ENCODE peak calls at places on chromosomes 7 and 10, in ten cellular contexts. O, Z, I, U, H, Y, G, M, S and T are unnamed samples.

GRCh38 chr10:48466611-48467240 is 138.1 kb downstream of the ARHGAP22 start:
- DNase-seq in O (no peak), Z (no peak), I (no peak), U (no peak), H (no peak), Y (no peak), G (no peak), M (peak), S (no peak), T (peak)

GRCh38 chr10:44706745-44707144 is 204.4 kb upstream of the TMEM72 start:
- DNase-seq in O (no peak), Z (peak), I (no peak), U (no peak), H (no peak), Y (no peak), G (no peak), M (no peak), S (peak), T (no peak)

GRCh38 chr7:128406147-128406985 is 3.4 kb downstream of the IMPDH1 start:
- DNase-seq in O (peak), Z (no peak), I (no peak), U (no peak), H (no peak), Y (no peak), G (no peak), M (no peak), S (no peak), T (no peak)

GRCh38 chr7:127822822-127823508 is 171.0 kb downstream of the SND1 start:
- DNase-seq in O (peak), Z (no peak), I (no peak), U (no peak), H (no peak), Y (no peak), G (no peak), M (no peak), S (peak), T (no peak)

GRCh38 chr10:43194266-43194665 is 56.0 kb downstream of the CSGALNACT2 start:
- DNase-seq in O (no peak), Z (no peak), I (no peak), U (no peak), H (no peak), Y (no peak), G (no peak), M (peak), S (no peak), T (no peak)

GRCh38 chr7:21125297-21125696 is 302.6 kb upstream of the SP4 start:
- DNase-seq in O (no peak), Z (no peak), I (no peak), U (no peak), H (no peak), Y (no peak), G (no peak), M (no peak), S (no peak), T (no peak)

GRCh38 chr10:49594594-49594993 is 15.5 kb upstream of the SLC18A3 start:
- DNase-seq in O (no peak), Z (peak), I (peak), U (no peak), H (peak), Y (peak), G (no peak), M (no peak), S (peak), T (no peak)

GRCh38 chr7:81232084-81232799 is 313.4 kb upstream of the SEMA3C start:
- DNase-seq in O (no peak), Z (no peak), I (no peak), U (no peak), H (no peak), Y (no peak), G (no peak), M (no peak), S (no peak), T (no peak)

GRCh38 chr10:123795846-123796590 is 95.6 kb downstream of the CPXM2 start:
- DNase-seq in O (no peak), Z (no peak), I (no peak), U (no peak), H (no peak), Y (peak), G (no peak), M (no peak), S (no peak), T (peak)

GRCh38 chr10:126842356-126842755 is 62.9 kb upstream of the DOCK1 start:
- DNase-seq in O (no peak), Z (no peak), I (no peak), U (no peak), H (no peak), Y (no peak), G (no peak), M (no peak), S (no peak), T (no peak)

GRCh38 chr7:20331231-20331880 is 656 bp downstream of the ITGB8 start:
- DNase-seq in O (no peak), Z (no peak), I (peak), U (no peak), H (peak), Y (no peak), G (peak), M (peak), S (no peak), T (peak)

GRCh38 chr7:149720372-149721083 is 52.9 kb downstream of the ZNF467 start:
- DNase-seq in O (no peak), Z (no peak), I (peak), U (no peak), H (no peak), Y (peak), G (peak), M (no peak), S (no peak), T (no peak)

GRCh38 chr10:110865184-110865803 is 6.4 kb upstream of the PDCD4 start:
- DNase-seq in O (peak), Z (no peak), I (no peak), U (no peak), H (peak), Y (peak), G (no peak), M (no peak), S (no peak), T (no peak)

GRCh38 chr7:37916673-37917660 is at the start of gene SFRP4:
- DNase-seq in O (peak), Z (no peak), I (peak), U (no peak), H (peak), Y (no peak), G (no peak), M (peak), S (peak), T (peak)

GRCh38 chr7:138433583-138434437 is 26.2 kb upstream of the TRIM24 start:
- DNase-seq in O (no peak), Z (no peak), I (no peak), U (no peak), H (no peak), Y (no peak), G (no peak), M (no peak), S (no peak), T (no peak)

GRCh38 chr7:140230517-140230861 is 53.7 kb upstream of the KDM7A start:
- DNase-seq in O (no peak), Z (no peak), I (no peak), U (peak), H (no peak), Y (no peak), G (no peak), M (peak), S (no peak), T (no peak)

GRCh38 chr10:113939212-113939860 is 84.9 kb downstream of the NHLRC2 start:
- DNase-seq in O (no peak), Z (no peak), I (no peak), U (no peak), H (no peak), Y (peak), G (no peak), M (no peak), S (no peak), T (no peak)

GRCh38 chr7:105906169-105906568 is 29.8 kb upstream of the ATXN7L1 start:
- DNase-seq in O (no peak), Z (no peak), I (no peak), U (no peak), H (no peak), Y (no peak), G (no peak), M (no peak), S (no peak), T (no peak)

GRCh38 chr7:8189615-8190014 is 72.4 kb downstream of the ICA1 start:
- DNase-seq in O (no peak), Z (no peak), I (no peak), U (no peak), H (no peak), Y (no peak), G (no peak), M (no peak), S (no peak), T (no peak)

GRCh38 chr10:50990568-50991495 is 83.5 kb upstream of the PRKG1 start:
- DNase-seq in O (peak), Z (no peak), I (no peak), U (no peak), H (no peak), Y (peak), G (no peak), M (peak), S (peak), T (no peak)

GRCh38 chr10:131690805-131691239 is 210.0 kb upstream of the PPP2R2D start:
- DNase-seq in O (no peak), Z (no peak), I (no peak), U (no peak), H (no peak), Y (no peak), G (no peak), M (no peak), S (no peak), T (no peak)

GRCh38 chr7:157532068-157532467 is 195.3 kb downstream of the DNAJB6 start:
- DNase-seq in O (no peak), Z (no peak), I (no peak), U (no peak), H (no peak), Y (no peak), G (no peak), M (no peak), S (no peak), T (no peak)

GRCh38 chr7:158084555-158084954 is 503.1 kb downstream of the PTPRN2 start:
- DNase-seq in O (no peak), Z (no peak), I (no peak), U (no peak), H (no peak), Y (no peak), G (no peak), M (no peak), S (no peak), T (no peak)

GRCh38 chr7:36607741-36608140 is 116.6 kb downstream of the AOAH start:
- DNase-seq in O (no peak), Z (no peak), I (no peak), U (no peak), H (no peak), Y (no peak), G (no peak), M (peak), S (no peak), T (no peak)

GRCh38 chr7:150988230-150989226 is 2.3 kb upstream of the NOS3 start:
- DNase-seq in O (no peak), Z (no peak), I (peak), U (peak), H (peak), Y (no peak), G (peak), M (no peak), S (no peak), T (peak)

GRCh38 chr7:107982918-107983389 is 20.0 kb downstream of the LAMB1 start:
- DNase-seq in O (no peak), Z (no peak), I (no peak), U (no peak), H (peak), Y (no peak), G (no peak), M (no peak), S (no peak), T (no peak)

GRCh38 chr10:132846631-132847415 is 60.9 kb upstream of the NKX6-2 start:
- DNase-seq in O (no peak), Z (no peak), I (no peak), U (no peak), H (no peak), Y (no peak), G (no peak), M (peak), S (no peak), T (no peak)

GRCh38 chr10:132842397-132842796 is 56.5 kb upstream of the NKX6-2 start:
- DNase-seq in O (no peak), Z (no peak), I (no peak), U (no peak), H (no peak), Y (no peak), G (no peak), M (no peak), S (no peak), T (no peak)

GRCh38 chr10:132845780-132846595 is 60.0 kb upstream of the NKX6-2 start:
- DNase-seq in O (no peak), Z (no peak), I (no peak), U (no peak), H (no peak), Y (no peak), G (no peak), M (peak), S (no peak), T (no peak)

GRCh38 chr10:132845041-132845551 is 59.1 kb upstream of the NKX6-2 start:
- DNase-seq in O (no peak), Z (no peak), I (no peak), U (no peak), H (no peak), Y (no peak), G (no peak), M (no peak), S (no peak), T (no peak)

DNA sequence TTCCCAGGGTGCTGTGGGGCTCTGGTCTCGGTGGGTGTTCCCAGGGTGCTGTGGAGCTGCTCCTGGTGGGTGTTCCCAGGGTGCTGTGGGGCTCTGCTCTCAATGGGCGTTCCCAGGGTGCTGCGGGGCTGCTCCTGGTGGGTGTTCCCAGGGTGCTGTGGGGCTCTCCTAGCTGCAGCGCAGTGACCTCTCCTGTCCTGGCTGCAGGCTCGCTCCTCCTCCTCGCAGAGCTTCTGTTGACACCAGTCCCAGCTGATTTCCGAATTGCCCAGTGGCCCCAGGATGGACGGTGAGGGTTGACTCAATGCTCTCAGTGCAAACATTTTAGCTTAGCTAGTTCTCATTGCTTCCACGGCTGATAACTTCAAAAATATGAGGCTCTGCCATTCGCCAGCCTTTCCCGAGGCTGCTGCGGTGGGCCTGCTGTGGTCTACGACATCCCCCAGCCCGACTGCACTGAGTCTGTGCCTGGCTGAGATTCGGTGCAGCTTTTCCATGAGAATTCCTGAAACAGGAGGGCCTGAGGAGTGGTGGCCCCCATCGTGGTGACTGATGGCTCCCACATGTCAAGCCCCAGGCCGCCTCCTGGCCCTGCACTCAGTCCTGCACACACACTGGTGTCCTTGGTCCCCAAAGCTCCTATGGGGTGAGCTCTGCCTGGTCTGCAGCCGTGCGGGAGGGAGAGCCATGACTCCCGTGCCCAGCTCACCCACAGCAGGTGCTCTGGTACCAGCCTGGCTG is 58.3 kb upstream of the NKX6-2 start:
- DNase-seq in O (no peak), Z (no peak), I (no peak), U (no peak), H (no peak), Y (no peak), G (no peak), M (no peak), S (no peak), T (no peak)
- TF ChIP-seq CTCF in O (no peak), Z (no peak), I (no peak), U (no peak), H (no peak), Y (no peak), G (no peak), M (no peak), S (no peak), T (no peak)

GRCh38 chr10:75356484-75356883 is 45.1 kb downstream of the ZNF503 start:
- DNase-seq in O (no peak), Z (no peak), I (no peak), U (no peak), H (no peak), Y (no peak), G (no peak), M (no peak), S (no peak), T (no peak)
- TF ChIP-seq CTCF in O (no peak), Z (peak), I (peak), U (no peak), H (no peak), Y (no peak), G (no peak), M (no peak), S (no peak), T (no peak)

GRCh38 chr10:84428711-84429110 is 100.3 kb downstream of the CCSER2 start:
- DNase-seq in O (no peak), Z (no peak), I (no peak), U (no peak), H (no peak), Y (no peak), G (no peak), M (no peak), S (no peak), T (no peak)

GRCh38 chr10:84432891-84433290 is 104.5 kb downstream of the CCSER2 start:
- DNase-seq in O (no peak), Z (no peak), I (no peak), U (no peak), H (no peak), Y (no peak), G (no peak), M (no peak), S (no peak), T (no peak)

GRCh38 chr10:84424731-84425165 is 96.4 kb downstream of the CCSER2 start:
- DNase-seq in O (peak), Z (peak), I (no peak), U (no peak), H (peak), Y (peak), G (peak), M (peak), S (peak), T (no peak)

GRCh38 chr10:84427903-84428650 is 99.7 kb downstream of the CCSER2 start:
- DNase-seq in O (no peak), Z (no peak), I (no peak), U (no peak), H (no peak), Y (no peak), G (no peak), M (no peak), S (no peak), T (no peak)

DNA sequence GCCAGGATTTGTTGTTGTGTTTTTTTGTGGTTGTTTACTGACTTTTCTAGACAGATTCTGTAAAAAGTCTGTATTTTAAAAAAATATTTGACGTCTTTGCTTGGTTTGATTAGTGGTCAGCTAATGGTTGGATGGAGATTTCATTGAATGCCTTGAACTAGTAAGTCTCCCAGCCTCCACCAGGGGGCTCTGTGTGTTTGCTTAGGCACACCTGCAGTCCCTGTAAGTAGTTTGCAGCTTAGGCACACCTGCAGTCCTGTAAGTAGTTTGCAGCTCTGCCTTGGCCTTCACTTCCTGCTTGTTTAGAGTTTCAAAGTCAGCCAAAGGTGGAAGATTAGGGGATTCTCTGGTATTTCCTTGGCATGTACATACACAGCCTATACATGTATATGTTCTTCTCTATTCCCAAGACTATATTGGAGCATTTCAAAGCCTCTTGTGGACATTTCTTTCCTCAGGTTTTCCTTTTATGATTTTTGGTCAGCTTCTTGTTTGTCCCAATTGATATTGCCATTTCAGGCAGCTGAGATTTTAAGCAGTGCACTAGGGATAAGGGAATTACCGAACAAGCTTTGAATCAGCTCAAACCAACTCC is 101.6 kb downstream of the CCSER2 start:
- DNase-seq in O (peak), Z (peak), I (peak), U (peak), H (peak), Y (no peak), G (peak), M (peak), S (peak), T (no peak)
- TF ChIP-seq CTCF in O (peak), Z (peak), I (peak), U (peak), H (peak), Y (peak), G (peak), M (peak), S (peak), T (no peak)

GRCh38 chr10:95688648-95689047 is 5.1 kb downstream of the TCTN3 start:
- DNase-seq in O (no peak), Z (no peak), I (no peak), U (no peak), H (no peak), Y (no peak), G (no peak), M (no peak), S (no peak), T (no peak)
- TF ChIP-seq CTCF in O (no peak), Z (no peak), I (no peak), U (no peak), H (no peak), Y (no peak), G (no peak), M (no peak), S (no peak), T (no peak)

DNA sequence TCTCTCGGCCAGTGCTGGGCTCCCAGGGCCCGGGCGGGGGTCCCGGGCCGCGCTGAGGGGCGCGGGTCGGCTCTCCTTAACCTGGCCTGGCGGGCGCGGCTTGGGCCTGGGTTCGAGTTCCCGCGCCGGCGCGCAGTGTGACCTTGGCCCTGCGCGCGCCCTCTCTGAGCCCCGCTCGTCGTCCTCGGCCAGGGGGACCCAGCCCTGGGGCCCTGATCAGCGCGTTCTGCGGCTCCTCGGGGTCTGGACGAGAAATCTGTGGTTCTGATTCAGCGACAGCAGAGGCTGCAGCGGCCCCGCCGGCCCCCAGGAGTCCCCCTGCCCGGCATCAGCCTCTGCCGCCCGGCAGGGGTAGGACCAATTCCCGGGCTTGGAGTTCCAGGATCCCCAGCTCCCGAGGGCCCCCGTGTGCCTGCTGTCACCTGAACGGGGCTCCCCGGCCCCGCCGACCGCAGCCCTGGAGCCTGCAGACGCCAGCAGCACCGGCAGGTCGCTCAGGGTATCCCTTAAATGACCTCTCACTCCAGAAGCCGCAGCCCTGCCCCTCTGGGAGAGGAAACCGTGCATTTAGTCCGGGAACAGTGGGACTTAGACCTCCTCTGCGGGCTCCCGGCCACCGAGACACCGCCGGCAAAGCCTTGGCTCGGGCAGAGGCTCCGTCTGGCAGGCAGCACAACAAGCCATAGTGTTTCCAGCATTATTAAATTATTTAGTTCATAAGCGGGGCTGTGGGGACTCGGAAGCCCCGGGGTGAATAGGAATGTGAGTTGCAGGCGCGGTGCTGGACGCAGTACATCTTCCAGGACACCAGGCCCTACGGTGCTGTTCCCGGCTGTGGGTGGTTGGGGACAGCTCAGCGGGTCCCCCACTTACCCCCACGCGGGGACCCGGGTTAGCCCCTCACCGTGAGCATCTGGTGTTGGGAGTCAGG is 572 bp downstream of the CHST12 start:
- DNase-seq in O (no peak), Z (no peak), I (peak), U (no peak), H (no peak), Y (peak), G (peak), M (peak), S (no peak), T (peak)
- TF ChIP-seq CTCF in O (peak), Z (no peak), I (peak), U (no peak), H (no peak), Y (no peak), G (no peak), M (no peak), S (no peak), T (peak)